ENCODE peak calls at places on chromosomes 6 and 20, in seven cellular contexts. C, H, L, G, Z, D and W are unnamed samples.

GRCh38 chr20:23361108-23361650 is 803 bp upstream of the GZF1 start:
- DNase-seq in C (no peak), H (no peak), L (no peak), G (no peak), Z (no peak), D (peak; percentile 60), W (no peak)

GRCh38 chr20:38997622-38998021 is 35.5 kb downstream of the DHX35 start:
- DNase-seq in C (no peak), H (no peak), L (no peak), G (no peak), Z (no peak), D (no peak), W (no peak)

GRCh38 chr6:32081676-32082075 is 27.5 kb downstream of the TNXB start:
- DNase-seq in C (no peak), H (no peak), L (no peak), G (no peak), Z (no peak), D (no peak), W (no peak)

GRCh38 chr20:17655865-17656489 is 26.1 kb downstream of the RRBP1 start:
- DNase-seq in C (no peak), H (no peak), L (no peak), G (no peak), Z (no peak), D (peak; percentile 6), W (no peak)

GRCh38 chr6:149864578-149865535 is 698 bp upstream of the LRP11 start:
- DNase-seq in C (no peak), H (no peak), L (peak; percentile 41), G (peak; percentile 20), Z (peak; percentile 51), D (peak; percentile 54), W (no peak)

GRCh38 chr20:2698912-2699311 is 6.3 kb downstream of the EBF4 start:
- DNase-seq in C (no peak), H (no peak), L (peak; percentile 14), G (no peak), Z (no peak), D (no peak), W (peak; percentile 27)

GRCh38 chr6:3239110-3239830 is 11.8 kb upstream of the TUBB2B start:
- DNase-seq in C (no peak), H (peak; percentile 49), L (no peak), G (no peak), Z (no peak), D (no peak), W (no peak)

GRCh38 chr6:140077712-140078551 is 703.5 kb upstream of the CITED2 start:
- DNase-seq in C (no peak), H (no peak), L (no peak), G (no peak), Z (no peak), D (no peak), W (no peak)

GRCh38 chr20:7971536-7972285 is 31.5 kb upstream of the HAO1 start:
- DNase-seq in C (no peak), H (no peak), L (no peak), G (no peak), Z (no peak), D (no peak), W (no peak)

GRCh38 chr20:14336667-14337066 is 745 bp downstream of the FLRT3 start:
- DNase-seq in C (no peak), H (no peak), L (no peak), G (no peak), Z (no peak), D (peak; percentile 7), W (no peak)

GRCh38 chr6:127938701-127939100 is 37.8 kb upstream of the THEMIS start:
- DNase-seq in C (no peak), H (no peak), L (no peak), G (no peak), Z (no peak), D (no peak), W (no peak)

GRCh38 chr6:157019115-157019628 is 242.0 kb downstream of the ARID1B start:
- DNase-seq in C (no peak), H (no peak), L (no peak), G (no peak), Z (no peak), D (no peak), W (no peak)

GRCh38 chr6:106134087-106134770 is 48.1 kb downstream of the PRDM1 start:
- DNase-seq in C (no peak), H (no peak), L (peak; percentile 23), G (no peak), Z (no peak), D (no peak), W (no peak)

GRCh38 chr20:12012241-12013222 is 94.8 kb downstream of the BTBD3 start:
- DNase-seq in C (no peak), H (peak; percentile 65), L (peak; percentile 28), G (peak; percentile 8), Z (no peak), D (peak; percentile 72), W (peak; percentile 36)

GRCh38 chr6:113994934-113995342 is 24.0 kb upstream of the HDAC2 start:
- DNase-seq in C (no peak), H (peak; percentile 50), L (no peak), G (peak; percentile 35), Z (no peak), D (peak; percentile 26), W (no peak)

GRCh38 chr6:14634072-14634471 is 516.5 kb downstream of the CD83 start:
- DNase-seq in C (no peak), H (no peak), L (no peak), G (no peak), Z (peak; percentile 31), D (no peak), W (no peak)

GRCh38 chr6:45187841-45188240 is 140.3 kb upstream of the RUNX2 start:
- DNase-seq in C (no peak), H (no peak), L (no peak), G (no peak), Z (no peak), D (no peak), W (no peak)

GRCh38 chr6:167828325-167828956 is 1.7 kb downstream of the AFDN start:
- DNase-seq in C (no peak), H (no peak), L (no peak), G (no peak), Z (no peak), D (no peak), W (no peak)

GRCh38 chr6:29705389-29706231 is 17.6 kb upstream of the HLA-F start:
- DNase-seq in C (no peak), H (no peak), L (no peak), G (no peak), Z (no peak), D (peak; percentile 54), W (no peak)

GRCh38 chr6:143999406-143999805 is 8.7 kb downstream of the PLAGL1 start:
- DNase-seq in C (no peak), H (no peak), L (no peak), G (no peak), Z (no peak), D (no peak), W (no peak)

GRCh38 chr6:97850458-97851218 is 567.6 kb upstream of the MMS22L start:
- DNase-seq in C (no peak), H (no peak), L (no peak), G (no peak), Z (no peak), D (no peak), W (no peak)

GRCh38 chr20:63696311-63696627 is 183 bp upstream of the TNFRSF6B start:
- DNase-seq in C (no peak), H (peak; percentile 65), L (no peak), G (no peak), Z (peak; percentile 43), D (peak; percentile 37), W (no peak)

GRCh38 chr6:148487461-148487860 is 144.8 kb downstream of the SASH1 start:
- DNase-seq in C (no peak), H (no peak), L (no peak), G (no peak), Z (no peak), D (no peak), W (no peak)

GRCh38 chr20:52943185-52943841 is 28.8 kb upstream of the TSHZ2 start:
- DNase-seq in C (no peak), H (no peak), L (no peak), G (no peak), Z (no peak), D (no peak), W (no peak)

GRCh38 chr6:98769546-98769945 is 64.8 kb upstream of the POU3F2 start:
- DNase-seq in C (no peak), H (peak; percentile 41), L (no peak), G (no peak), Z (no peak), D (peak; percentile 34), W (no peak)

GRCh38 chr20:48544402-48545333 is 283.1 kb downstream of the PREX1 start:
- DNase-seq in C (no peak), H (no peak), L (no peak), G (no peak), Z (no peak), D (no peak), W (no peak)
- TF ChIP-seq CTCF in C (no peak), H (no peak), L (no peak), G (no peak), Z (no peak), D (no peak), W (no peak)

GRCh38 chr6:112781236-112781635 is 434.1 kb downstream of the RFPL4B start:
- DNase-seq in C (no peak), H (no peak), L (no peak), G (peak; percentile 32), Z (no peak), D (no peak), W (no peak)

GRCh38 chr6:112785408-112785807 is 438.3 kb downstream of the RFPL4B start:
- DNase-seq in C (no peak), H (no peak), L (no peak), G (no peak), Z (no peak), D (no peak), W (no peak)

GRCh38 chr6:112780498-112781096 is 433.5 kb downstream of the RFPL4B start:
- DNase-seq in C (peak; percentile 49), H (peak; percentile 73), L (peak; percentile 73), G (peak; percentile 88), Z (peak; percentile 54), D (peak; percentile 76), W (peak; percentile 67)
- TF ChIP-seq CTCF in C (peak; percentile 73), H (peak; percentile 84), L (peak; percentile 79), G (peak; percentile 95), Z (peak; percentile 91), D (peak; percentile 85), W (peak; percentile 62)

GRCh38 chr6:82588859-82589412 is 225.3 kb downstream of the TPBG start:
- DNase-seq in C (no peak), H (no peak), L (no peak), G (no peak), Z (no peak), D (no peak), W (no peak)

GRCh38 chr6:82589509-82590206 is 226.0 kb downstream of the TPBG start:
- DNase-seq in C (no peak), H (peak; percentile 23), L (no peak), G (no peak), Z (no peak), D (no peak), W (no peak)

DNA sequence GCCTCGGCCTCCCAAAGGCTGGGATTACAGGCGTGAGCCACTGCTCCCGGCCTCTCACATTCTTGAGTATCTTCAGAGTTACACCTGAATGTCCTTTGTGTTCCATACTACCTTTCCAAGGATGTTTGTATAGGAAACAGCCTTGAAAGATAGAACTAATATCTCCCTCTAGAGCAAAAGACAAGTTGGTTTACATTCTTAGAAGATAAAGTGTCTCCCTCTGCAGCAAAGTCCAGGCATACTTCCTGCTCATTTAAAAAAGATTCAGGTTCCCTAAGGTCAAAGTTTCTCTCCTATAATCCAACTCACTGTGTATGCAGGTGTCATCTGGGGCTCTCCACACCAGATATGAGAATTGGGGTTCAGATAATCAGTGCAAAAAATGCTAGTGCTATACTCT is 224.4 kb downstream of the TPBG start:
- DNase-seq in C (no peak), H (no peak), L (no peak), G (no peak), Z (no peak), D (no peak), W (no peak)
- TF ChIP-seq CTCF in C (no peak), H (no peak), L (no peak), G (no peak), Z (no peak), D (no peak), W (no peak)

GRCh38 chr6:78436335-78436734 is 431.0 kb upstream of the IRAK1BP1 start:
- DNase-seq in C (no peak), H (no peak), L (no peak), G (no peak), Z (no peak), D (no peak), W (no peak)
- TF ChIP-seq CTCF in C (no peak), H (no peak), L (no peak), G (peak; percentile 21), Z (no peak), D (no peak), W (no peak)